ENCODE peak calls at places on chromosomes 4 and X, in ten cellular contexts. U is choroid plexus epithelial cell; V is CD8-positive, alpha-beta T cell; A is esophagus squamous epithelium; G is Peyer's patch; L is GM12864; Y is cardiac fibroblast; C is AG04449; J is A549; P is brain microvascular endothelial cell. Q is an unnamed sample.

GRCh38 chr4:23567338-23567737 is 322.5 kb downstream of the PPARGC1A start:
- DNase-seq in L (no peak), C (no peak), P (no peak), A (no peak), G (no peak), Y (no peak), V (no peak), J (no peak), U (no peak), Q (no peak)

GRCh38 chrX:73943572-73943899 is 360.4 kb upstream of the ZCCHC13 start:
- DNase-seq in C (no peak), G (no peak), L (no peak), V (no peak), U (no peak), A (no peak), P (no peak), Y (no peak), J (no peak), Q (no peak)

GRCh38 chr4:186666750-186667149 is 56.9 kb downstream of the FAT1 start:
- DNase-seq in J (no peak), A (no peak), Y (peak), P (no peak), G (no peak), C (no peak), U (no peak), L (no peak), V (no peak), Q (no peak)

GRCh38 chr4:7539659-7540058 is 104.9 kb upstream of the PSAPL1 start:
- DNase-seq in P (peak), J (peak), L (no peak), U (peak), Y (peak), C (no peak), G (no peak), A (no peak), V (peak), Q (peak)

GRCh38 chr4:19239565-19239964 is 1012.1 kb upstream of the SLIT2 start:
- DNase-seq in C (peak), P (peak), A (no peak), Y (peak), L (no peak), V (no peak), J (no peak), G (no peak), U (peak), Q (no peak)

GRCh38 chrX:72003811-72004750 is 93.4 kb downstream of the NHSL2 start:
- DNase-seq in V (no peak), G (no peak), L (no peak), U (peak), Y (no peak), J (no peak), C (no peak), P (no peak), A (no peak), Q (peak)

GRCh38 chrX:124736553-124737240 is 390.3 kb downstream of the SH2D1A start:
- DNase-seq in C (no peak), A (no peak), L (no peak), J (no peak), P (no peak), Y (no peak), V (peak), U (no peak), G (peak), Q (peak)

GRCh38 chrX:39745782-39746181 is 352.0 kb downstream of the BCOR start:
- DNase-seq in Y (no peak), G (no peak), U (no peak), V (no peak), J (no peak), L (no peak), A (no peak), P (no peak), C (no peak), Q (no peak)

GRCh38 chr4:155442267-155443105 is 65.7 kb upstream of the MAP9 start:
- DNase-seq in G (peak), V (peak), U (peak), J (peak), C (peak), P (peak), A (no peak), Y (peak), L (no peak), Q (peak)

GRCh38 chr4:52966172-52966571 is 104.1 kb downstream of the RASL11B start:
- DNase-seq in C (no peak), Y (no peak), J (no peak), L (no peak), G (no peak), V (no peak), P (no peak), A (no peak), U (no peak), Q (no peak)

GRCh38 chr4:185210102-185210981 is 944 bp downstream of the SNX25 start:
- DNase-seq in A (no peak), C (no peak), Y (peak), U (peak), G (peak), P (peak), J (no peak), L (no peak), V (peak), Q (peak)

GRCh38 chrX:15143050-15143824 is 126.6 kb downstream of the ASB9 start:
- DNase-seq in P (peak), J (peak), A (no peak), C (no peak), V (peak), U (peak), G (peak), Y (peak), L (no peak), Q (peak)

GRCh38 chrX:64894454-64895038 is 81.7 kb downstream of the ZC4H2 start:
- DNase-seq in A (no peak), V (peak), Y (peak), G (peak), C (no peak), P (no peak), L (peak), U (peak), J (no peak), Q (peak)

GRCh38 chr4:7519638-7520373 is 85.1 kb upstream of the PSAPL1 start:
- DNase-seq in P (no peak), Y (no peak), J (no peak), V (no peak), G (no peak), A (no peak), C (no peak), U (no peak), L (no peak), Q (no peak)

GRCh38 chr4:73309211-73309610 is 50.6 kb upstream of the ANKRD17 start:
- DNase-seq in G (no peak), U (peak), L (no peak), C (peak), J (no peak), P (no peak), A (no peak), V (no peak), Y (peak), Q (no peak)

GRCh38 chr4:48275247-48275646 is 5.6 kb upstream of the TEC start:
- DNase-seq in G (no peak), V (no peak), A (no peak), U (peak), Y (peak), C (no peak), L (peak), P (peak), J (peak), Q (peak)

GRCh38 chrX:69182818-69183375 is 17.6 kb upstream of the PJA1 start:
- DNase-seq in C (no peak), A (no peak), U (no peak), V (no peak), L (no peak), P (no peak), G (no peak), Y (no peak), J (no peak), Q (no peak)

GRCh38 chrX:13574600-13574999 is 5.2 kb downstream of the EGFL6 start:
- DNase-seq in A (no peak), Y (no peak), L (no peak), V (no peak), U (no peak), C (no peak), P (no peak), G (no peak), J (no peak), Q (no peak)

GRCh38 chr4:151952137-151952536 is 191.3 kb upstream of the GATB start:
- DNase-seq in Y (no peak), G (no peak), U (no peak), P (no peak), V (no peak), A (no peak), L (no peak), J (no peak), C (no peak), Q (no peak)

GRCh38 chr4:148735432-148736155 is 293.4 kb upstream of the NR3C2 start:
- DNase-seq in Y (no peak), V (no peak), U (no peak), J (no peak), C (no peak), G (no peak), L (no peak), A (no peak), P (no peak), Q (no peak)

GRCh38 chr4:74016068-74016467 is 17.6 kb upstream of the CXCL5 start:
- DNase-seq in P (no peak), C (no peak), A (no peak), U (peak), G (no peak), L (no peak), V (no peak), Y (peak), J (no peak), Q (no peak)

GRCh38 chrX:40099046-40099968 is 1.5 kb upstream of the BCOR start:
- DNase-seq in A (no peak), L (peak), C (no peak), V (peak), P (no peak), G (peak), Y (peak), U (no peak), J (peak), Q (peak)

GRCh38 chrX:57587607-57588006 is 4.2 kb upstream of the ZXDB start:
- DNase-seq in Y (no peak), L (no peak), C (no peak), V (no peak), G (no peak), A (no peak), J (no peak), U (no peak), P (no peak), Q (no peak)

GRCh38 chr4:8312069-8312445 is 42.5 kb downstream of the HTRA3 start:
- DNase-seq in L (no peak), A (no peak), C (no peak), J (no peak), Y (no peak), G (no peak), P (no peak), V (no peak), U (no peak), Q (no peak)

GRCh38 chr4:123564758-123565346 is 168.3 kb downstream of the SPRY1 start:
- DNase-seq in V (peak), P (peak), C (no peak), J (peak), U (peak), G (peak), A (no peak), L (peak), Y (peak), Q (peak)

GRCh38 chrX:155071694-155072215 is 447 bp downstream of the BRCC3 start:
- DNase-seq in G (peak), A (no peak), P (no peak), C (no peak), U (peak), Y (no peak), V (no peak), J (no peak), L (no peak), Q (no peak)

GRCh38 chr4:23789765-23790164 is 100.1 kb downstream of the PPARGC1A start:
- DNase-seq in U (peak), C (no peak), L (no peak), V (no peak), G (no peak), P (peak), Y (peak), J (no peak), A (no peak), Q (no peak)

GRCh38 chr4:172953896-172954568 is 214.6 kb upstream of the GALNT7 start:
- DNase-seq in Y (peak), G (no peak), P (no peak), V (no peak), L (no peak), U (no peak), C (no peak), A (no peak), J (no peak), Q (no peak)

GRCh38 chr4:81622474-81623198 is 150.9 kb upstream of the RASGEF1B start:
- DNase-seq in J (no peak), C (no peak), Y (no peak), G (no peak), A (no peak), U (no peak), V (no peak), L (no peak), P (no peak), Q (no peak)

DNA sequence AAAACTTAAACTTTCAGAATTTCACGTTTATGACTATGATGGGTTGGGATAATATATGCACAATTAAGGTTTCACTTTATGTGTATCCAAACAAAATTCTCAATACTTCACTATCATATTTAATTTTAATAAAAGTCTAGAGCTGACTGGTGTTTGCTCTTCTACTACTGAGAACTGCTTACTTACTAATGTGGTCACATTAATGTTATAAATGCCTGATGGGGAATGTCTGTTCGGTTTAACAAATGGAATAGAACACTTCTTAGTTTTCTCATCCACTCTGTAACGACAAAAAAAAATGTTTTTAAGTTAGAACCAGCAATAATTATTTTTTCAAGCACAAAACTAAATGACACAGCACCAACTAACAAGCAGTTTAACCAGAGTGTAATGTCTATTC is 34.3 kb downstream of the CDKL2 start:
- DNase-seq in A (no peak), Y (no peak), U (no peak), C (no peak), L (no peak), G (no peak), J (no peak), V (no peak), P (no peak), Q (no peak)
- H3K4me3 ChIP-seq in A (no peak), Y (no peak), U (no peak), C (no peak), L (no peak), G (no peak), J (no peak), V (no peak), P (no peak), Q (no peak)

DNA sequence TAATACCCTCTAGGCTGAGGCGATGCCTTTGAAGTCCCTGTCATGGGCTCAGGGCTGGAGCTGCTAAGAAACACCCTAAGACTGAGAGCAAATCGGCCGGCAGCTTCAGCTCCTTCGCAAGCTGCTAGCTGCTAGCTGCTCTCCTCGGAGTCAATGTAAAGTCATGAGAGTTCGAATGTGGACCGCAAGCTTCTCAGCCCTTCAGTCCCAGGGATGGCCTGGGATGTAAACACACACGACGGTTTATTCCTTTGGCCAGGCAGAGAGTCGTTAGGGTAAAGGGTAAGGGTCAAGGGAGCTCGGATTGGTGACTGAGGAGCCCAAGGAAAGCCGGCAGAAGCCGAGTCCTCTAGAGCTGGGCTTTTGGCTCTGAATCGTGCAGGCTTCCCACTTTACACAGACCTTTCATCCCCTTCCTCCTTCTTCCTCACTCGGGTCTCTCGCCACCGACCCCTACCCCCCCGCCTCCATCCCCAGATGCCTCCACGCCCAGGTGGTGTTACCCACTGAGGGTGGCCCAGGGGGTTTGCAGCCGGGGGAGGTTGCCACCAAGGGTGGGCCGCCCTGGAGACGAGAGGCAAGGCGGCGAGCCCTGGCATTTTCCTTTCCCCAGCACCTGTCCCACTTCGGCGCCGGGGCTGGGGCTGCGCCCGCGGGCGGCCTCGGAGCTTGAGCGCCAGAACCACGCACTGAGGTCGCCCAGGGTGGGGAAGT is 3.1 kb upstream of the BCORL1 start:
- DNase-seq in Y (no peak), A (no peak), V (no peak), G (no peak), C (no peak), L (no peak), U (peak), J (no peak), P (no peak), Q (peak)
- H3K4me3 ChIP-seq in Y (no peak), A (no peak), V (no peak), G (no peak), C (no peak), L (no peak), U (no peak), J (no peak), P (no peak), Q (peak)

DNA sequence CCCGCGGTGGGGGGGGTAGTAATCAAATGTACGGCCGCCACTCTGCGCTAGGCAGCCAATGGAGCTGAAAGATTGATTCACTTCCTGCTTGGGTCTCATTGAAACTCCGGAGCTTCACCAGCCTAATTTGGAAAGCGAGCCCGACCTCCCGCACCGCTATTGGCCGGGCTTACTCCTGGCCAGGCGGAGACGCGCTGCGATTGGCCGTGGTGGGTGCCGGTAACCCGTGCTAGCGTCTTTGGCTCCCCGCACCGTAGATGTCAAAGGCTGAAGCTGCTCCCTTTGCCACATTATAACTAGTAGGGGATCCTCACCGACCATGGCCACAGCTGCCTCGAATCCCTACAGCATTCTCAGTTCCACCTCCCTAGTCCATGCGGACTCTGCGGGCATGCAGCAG is at the start of gene POU3F4:
- DNase-seq in A (no peak), G (no peak), U (no peak), C (no peak), J (no peak), P (no peak), V (no peak), L (no peak), Y (no peak), Q (peak)
- H3K4me3 ChIP-seq in A (no peak), G (no peak), U (no peak), C (no peak), J (no peak), P (no peak), V (no peak), L (no peak), Y (no peak), Q (peak)

GRCh38 chrX:119996069-119996468 is 52.5 kb upstream of the NKAP start:
- DNase-seq in Y (no peak), L (no peak), J (no peak), A (no peak), C (no peak), U (no peak), G (no peak), P (no peak), V (no peak), Q (no peak)

GRCh38 chrX:119989905-119990408 is 46.4 kb upstream of the NKAP start:
- DNase-seq in L (no peak), P (no peak), A (no peak), V (no peak), J (no peak), G (no peak), C (no peak), U (no peak), Y (no peak), Q (peak)

GRCh38 chrX:119990995-119991787 is 47.6 kb upstream of the NKAP start:
- DNase-seq in L (no peak), G (no peak), P (no peak), A (no peak), Y (no peak), C (no peak), U (no peak), J (no peak), V (no peak), Q (peak)

GRCh38 chrX:119986203-119986602 is 42.7 kb upstream of the NKAP start:
- DNase-seq in U (no peak), V (no peak), Y (no peak), J (no peak), L (no peak), G (no peak), C (no peak), A (no peak), P (no peak), Q (no peak)

GRCh38 chrX:119990409-119990994 is 47.0 kb upstream of the NKAP start:
- DNase-seq in Y (no peak), L (no peak), P (no peak), C (no peak), U (no peak), G (no peak), A (no peak), J (no peak), V (no peak), Q (peak)
- H3K4me3 ChIP-seq in Y (no peak), L (peak), P (no peak), C (no peak), U (no peak), G (no peak), A (no peak), J (peak), V (peak), Q (peak)

GRCh38 chrX:48705876-48706275 is 9.3 kb downstream of the SUV39H1 start:
- DNase-seq in A (no peak), G (no peak), C (no peak), J (no peak), P (no peak), U (no peak), V (no peak), L (no peak), Y (no peak), Q (peak)
- H3K4me3 ChIP-seq in A (no peak), G (no peak), C (no peak), J (no peak), P (no peak), U (no peak), V (no peak), L (no peak), Y (no peak), Q (no peak)

DNA sequence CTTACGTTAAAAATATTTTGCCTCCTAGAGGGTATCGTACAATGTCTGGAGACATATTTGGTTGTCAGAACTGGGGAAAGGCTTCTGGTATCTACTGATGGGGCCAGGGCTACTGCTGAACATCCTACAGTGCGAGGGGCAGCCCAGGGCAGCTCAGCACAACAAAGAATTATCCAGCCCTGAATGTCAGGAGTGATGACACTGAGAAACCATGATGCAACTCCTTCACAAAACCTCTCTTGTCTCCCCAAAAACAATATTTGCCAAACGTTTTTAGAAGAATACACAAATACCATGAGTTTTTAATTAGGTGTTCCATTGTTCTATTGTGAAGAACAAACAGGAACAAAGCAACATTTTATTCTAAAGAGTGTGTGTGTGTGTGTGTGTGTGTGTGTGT is 43.4 kb upstream of the CLNK start:
- DNase-seq in G (no peak), U (no peak), A (no peak), C (no peak), V (no peak), L (no peak), P (no peak), Y (no peak), J (no peak), Q (no peak)
- H3K4me3 ChIP-seq in G (no peak), U (no peak), A (no peak), C (no peak), V (no peak), L (no peak), P (no peak), Y (no peak), J (no peak), Q (no peak)

DNA sequence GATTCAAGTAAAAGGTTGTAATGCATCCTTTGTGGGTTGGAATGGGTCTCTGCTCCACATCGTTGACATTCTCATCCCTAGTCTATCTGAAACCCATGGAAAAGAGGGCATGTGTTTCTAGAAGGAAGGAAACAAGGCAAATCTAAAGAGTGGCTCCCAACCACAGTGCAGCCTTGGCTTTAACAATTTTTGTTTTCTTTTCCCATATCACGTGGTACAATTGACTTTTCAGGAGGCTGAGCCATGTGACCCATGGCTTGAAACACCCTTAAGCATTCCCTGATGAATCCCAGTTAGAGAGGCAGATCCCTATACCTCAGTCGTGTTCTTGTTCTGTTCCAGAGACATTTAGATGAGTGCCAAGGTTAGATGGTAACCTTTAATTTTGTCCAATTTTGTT is 12.8 kb downstream of the DCUN1D4 start:
- DNase-seq in J (no peak), C (no peak), A (no peak), Y (no peak), V (no peak), L (no peak), U (no peak), G (no peak), P (no peak), Q (no peak)
- H3K4me3 ChIP-seq in J (no peak), C (no peak), A (no peak), Y (no peak), V (no peak), L (no peak), U (no peak), G (no peak), P (no peak), Q (no peak)